ENCODE peak calls at places on chromosomes 4 and X, in seven cellular contexts. B, M, W, J, C, T and P are unnamed samples.

GRCh38 chr4:155722816-155723499 is 35.9 kb upstream of the GUCY1B1 start:
- DNase-seq in J (peak), W (no peak), C (no peak), T (no peak), B (no peak), M (no peak), P (no peak)

GRCh38 chr4:73599182-73599581 is 21.1 kb downstream of the RASSF6 start:
- DNase-seq in W (no peak), T (no peak), M (no peak), J (peak), B (no peak), C (no peak), P (no peak)

GRCh38 chrX:53458082-53458481 is 23.9 kb upstream of the HSD17B10 start:
- DNase-seq in C (no peak), B (no peak), T (no peak), W (no peak), M (no peak), J (no peak), P (no peak)

GRCh38 chrX:57595381-57595811 is 3.6 kb downstream of the ZXDB start:
- DNase-seq in W (no peak), B (no peak), T (no peak), M (no peak), C (no peak), J (peak), P (no peak)

GRCh38 chr4:90185416-90185815 is 58.2 kb downstream of the CCSER1 start:
- DNase-seq in T (no peak), W (no peak), C (no peak), B (no peak), M (no peak), J (no peak), P (no peak)

GRCh38 chrX:107483976-107484726 is 34.7 kb downstream of the FRMPD3 start:
- DNase-seq in M (no peak), T (no peak), B (no peak), J (no peak), W (no peak), C (no peak), P (no peak)

GRCh38 chrX:135112096-135112729 is 8.1 kb downstream of the ETDB start:
- DNase-seq in M (peak), T (peak), J (peak), B (peak), C (peak), W (peak), P (no peak)

GRCh38 chr4:86721412-86721811 is 127.3 kb downstream of the PTPN13 start:
- DNase-seq in J (no peak), B (no peak), M (no peak), T (no peak), C (no peak), W (no peak), P (no peak)

GRCh38 chrX:38961936-38962335 is 160.7 kb downstream of the MID1IP1 start:
- DNase-seq in T (no peak), W (no peak), C (no peak), J (no peak), B (no peak), M (no peak), P (no peak)

GRCh38 chr4:83010111-83010521 is 507 bp downstream of the LIN54 start:
- DNase-seq in M (peak), C (no peak), J (peak), T (peak), W (peak), B (peak), P (no peak)

GRCh38 chr4:74110670-74111069 is 11.7 kb upstream of the CXCL2 start:
- DNase-seq in W (no peak), C (no peak), M (no peak), T (no peak), J (no peak), B (no peak), P (no peak)

GRCh38 chr4:151801547-151802516 is 41.0 kb upstream of the GATB start:
- DNase-seq in C (peak), J (peak), T (peak), B (peak), M (peak), W (peak), P (peak)

GRCh38 chr4:10031663-10032590 is 10.6 kb upstream of the SLC2A9 start:
- DNase-seq in T (no peak), B (no peak), J (peak), C (no peak), M (no peak), W (no peak), P (no peak)

GRCh38 chrX:106437407-106437806 is 174.4 kb upstream of the RADX start:
- DNase-seq in B (no peak), M (no peak), J (no peak), T (no peak), C (no peak), W (no peak), P (no peak)

GRCh38 chr4:139256349-139256748 is 23.7 kb downstream of the MGARP start:
- DNase-seq in C (no peak), J (no peak), B (no peak), T (no peak), M (no peak), W (no peak), P (no peak)

GRCh38 chr4:31918891-31919290 is 1198.7 kb downstream of the PCDH7 start:
- DNase-seq in W (no peak), J (no peak), T (no peak), M (no peak), C (no peak), B (no peak), P (no peak)

GRCh38 chrX:149286940-149287349 is 218.2 kb downstream of the IDS start:
- DNase-seq in B (peak), C (peak), W (peak), M (peak), J (peak), T (peak), P (peak)

GRCh38 chrX:133670394-133670793 is 255.1 kb upstream of the GPC4 start:
- DNase-seq in T (peak), B (peak), M (peak), W (no peak), C (no peak), J (peak), P (no peak)

GRCh38 chrX:75522565-75523411 is at the start of gene ZDHHC15:
- DNase-seq in W (peak), B (peak), M (peak), C (peak), T (peak), J (peak), P (peak)

GRCh38 chr4:10456270-10457254 is 664 bp downstream of the ZNF518B start:
- DNase-seq in J (peak), W (peak), T (peak), B (peak), C (peak), M (no peak), P (peak)

GRCh38 chr4:6855692-6856297 is 53.8 kb upstream of the TBC1D14 start:
- DNase-seq in B (no peak), C (no peak), J (peak), W (peak), T (no peak), M (peak), P (no peak)

GRCh38 chr4:101584306-101584705 is 206.2 kb upstream of the BANK1 start:
- DNase-seq in W (no peak), C (no peak), M (no peak), T (no peak), J (no peak), B (no peak), P (no peak)

GRCh38 chr4:38055566-38055965 is 95.4 kb downstream of the PTTG2 start:
- DNase-seq in J (no peak), C (no peak), T (no peak), B (no peak), W (no peak), M (no peak), P (no peak)